ENCODE peak calls at places on chromosomes 16 and 17, in four cellular contexts. D, X, Z and P are unnamed samples.

GRCh38 chr17:42518046-42518754 is 17.8 kb upstream of the NAGLU start:
- DNase-seq in Z (peak), D (peak), X (no peak), P (peak)

GRCh38 chr16:70512456-70512855 is 10.9 kb downstream of the COG4 start:
- DNase-seq in X (no peak), Z (no peak), D (no peak), P (no peak)

GRCh38 chr16:73615256-73615655 is 567.3 kb upstream of the ZFHX3 start:
- DNase-seq in X (no peak), Z (no peak), D (no peak), P (no peak)

GRCh38 chr16:13148836-13149235 is 247.4 kb downstream of the SHISA9 start:
- DNase-seq in D (no peak), X (no peak), Z (no peak), P (no peak)

GRCh38 chr17:46910179-46910927 is 12.6 kb upstream of the GOSR2 start:
- DNase-seq in D (no peak), X (no peak), Z (no peak), P (no peak)

GRCh38 chr16:75114946-75115825 is 1.4 kb downstream of the LDHD start:
- DNase-seq in Z (no peak), D (no peak), X (no peak), P (no peak)

GRCh38 chr16:9845661-9846361 is 336.4 kb downstream of the GRIN2A start:
- DNase-seq in D (no peak), Z (no peak), X (no peak), P (no peak)

GRCh38 chr16:21654881-21655280 is 2.5 kb upstream of the IGSF6 start:
- DNase-seq in X (no peak), D (no peak), Z (no peak), P (no peak)

GRCh38 chr16:80824623-80825364 is 20.4 kb upstream of the CDYL2 start:
- DNase-seq in X (peak), D (no peak), Z (no peak), P (peak)

GRCh38 chr16:50367777-50368409 is 895 bp downstream of the BRD7 start:
- DNase-seq in D (no peak), X (no peak), Z (no peak), P (no peak)

GRCh38 chr17:27497696-27498095 is 41.4 kb downstream of the KSR1 start:
- DNase-seq in Z (no peak), X (no peak), D (no peak), P (no peak)

GRCh38 chr17:48477235-48477634 is 47.2 kb upstream of the SKAP1 start:
- DNase-seq in D (no peak), X (no peak), Z (no peak), P (no peak)

GRCh38 chr17:45719335-45720071 is 64.6 kb upstream of the CRHR1 start:
- DNase-seq in X (peak), D (no peak), Z (no peak), P (peak)

GRCh38 chr17:66713533-66714042 is 121.3 kb upstream of the CACNG5 start:
- DNase-seq in Z (no peak), D (no peak), X (no peak), P (no peak)

GRCh38 chr17:7356072-7356549 is 1.2 kb downstream of the TMEM95 start:
- DNase-seq in Z (peak), D (peak), X (peak), P (peak)

GRCh38 chr17:49290690-49291326 is 60.2 kb upstream of the PHOSPHO1 start:
- DNase-seq in D (no peak), X (peak), Z (no peak), P (peak)

GRCh38 chr17:59838196-59838911 is 54.4 kb downstream of the TUBD1 start:
- DNase-seq in D (peak), X (no peak), Z (no peak), P (peak)

GRCh38 chr16:89612415-89612814 is 1.0 kb upstream of the DPEP1 start:
- DNase-seq in D (no peak), X (no peak), Z (no peak), P (no peak)

GRCh38 chr16:52469775-52470174 is 77.2 kb downstream of the TOX3 start:
- DNase-seq in Z (no peak), D (no peak), X (no peak), P (no peak)

GRCh38 chr17:77741109-77741508 is 217.4 kb upstream of the TNRC6C start:
- DNase-seq in Z (no peak), D (no peak), X (no peak), P (peak)

GRCh38 chr17:72258711-72259110 is 137.9 kb downstream of the SOX9 start:
- DNase-seq in X (no peak), D (no peak), Z (no peak), P (no peak)

GRCh38 chr17:76558210-76559095 is 18.6 kb downstream of the PRCD start:
- DNase-seq in Z (no peak), X (peak), D (no peak), P (peak)

GRCh38 chr17:82490512-82491195 is 28.9 kb upstream of the FOXK2 start:
- DNase-seq in X (no peak), D (no peak), Z (no peak), P (no peak)

GRCh38 chr16:67672306-67672705 is 5.7 kb downstream of the C16orf86 start:
- DNase-seq in D (no peak), X (no peak), Z (no peak), P (no peak)

GRCh38 chr16:54355251-54355650 is 68.7 kb upstream of the IRX3 start:
- DNase-seq in D (no peak), X (no peak), Z (no peak), P (no peak)

GRCh38 chr17:55162556-55162946 is 102.2 kb upstream of the HLF start:
- DNase-seq in Z (no peak), D (no peak), X (no peak), P (no peak)